ENCODE peak calls at places on chromosomes 5 and 9, in seven cellular contexts. One of them, this sample, is unnamed.

GRCh38 chr9:14179449-14179848 is 134.5 kb downstream of the NFIB start:
- DNase-seq in mesothelial cell of epicardium: no peak
- DNase-seq in skeletal muscle cell: no peak
- DNase-seq in mucosa of descending colon: no peak
- DNase-seq in HuH-7: no peak
- DNase-seq in left ventricle myocardium inferior: no peak
- DNase-seq in NCI-H446: no peak
- DNase-seq in this sample: peak; percentile 93

GRCh38 chr5:117473075-117473595 is 898.5 kb upstream of the SEMA6A start:
- DNase-seq in mesothelial cell of epicardium: no peak
- DNase-seq in skeletal muscle cell: no peak
- DNase-seq in mucosa of descending colon: no peak
- DNase-seq in HuH-7: no peak
- DNase-seq in left ventricle myocardium inferior: no peak
- DNase-seq in NCI-H446: peak; percentile 97
- DNase-seq in this sample: no peak

GRCh38 chr5:83586874-83587776 is 115.6 kb downstream of the VCAN start:
- DNase-seq in mesothelial cell of epicardium: no peak
- DNase-seq in skeletal muscle cell: peak; percentile 57
- DNase-seq in mucosa of descending colon: no peak
- DNase-seq in HuH-7: no peak
- DNase-seq in left ventricle myocardium inferior: no peak
- DNase-seq in NCI-H446: no peak
- DNase-seq in this sample: no peak

GRCh38 chr9:136947955-136948510 is 3.0 kb downstream of the C8G start:
- DNase-seq in mesothelial cell of epicardium: no peak
- DNase-seq in skeletal muscle cell: no peak
- DNase-seq in mucosa of descending colon: peak; percentile 74
- DNase-seq in HuH-7: peak; percentile 94
- DNase-seq in left ventricle myocardium inferior: peak; percentile 71
- DNase-seq in NCI-H446: no peak
- DNase-seq in this sample: peak; percentile 30

GRCh38 chr9:98168952-98169488 is 23.4 kb downstream of the CORO2A start:
- DNase-seq in mesothelial cell of epicardium: no peak
- DNase-seq in skeletal muscle cell: no peak
- DNase-seq in mucosa of descending colon: peak; percentile 76
- DNase-seq in HuH-7: no peak
- DNase-seq in left ventricle myocardium inferior: peak; percentile 57
- DNase-seq in NCI-H446: no peak
- DNase-seq in this sample: no peak

GRCh38 chr9:121814594-121814993 is 163.2 kb downstream of the DAB2IP start:
- DNase-seq in mesothelial cell of epicardium: no peak
- DNase-seq in skeletal muscle cell: no peak
- DNase-seq in mucosa of descending colon: no peak
- DNase-seq in HuH-7: no peak
- DNase-seq in left ventricle myocardium inferior: no peak
- DNase-seq in NCI-H446: no peak
- DNase-seq in this sample: no peak

GRCh38 chr9:112084334-112084733 is 90.8 kb downstream of the SUSD1 start:
- DNase-seq in mesothelial cell of epicardium: no peak
- DNase-seq in skeletal muscle cell: no peak
- DNase-seq in mucosa of descending colon: no peak
- DNase-seq in HuH-7: no peak
- DNase-seq in left ventricle myocardium inferior: no peak
- DNase-seq in NCI-H446: no peak
- DNase-seq in this sample: no peak

GRCh38 chr5:11904270-11904906 is at the start of gene CTNND2:
- DNase-seq in mesothelial cell of epicardium: peak; percentile 83
- DNase-seq in skeletal muscle cell: no peak
- DNase-seq in mucosa of descending colon: peak; percentile 48
- DNase-seq in HuH-7: peak; percentile 49
- DNase-seq in left ventricle myocardium inferior: no peak
- DNase-seq in NCI-H446: peak; percentile 99
- DNase-seq in this sample: peak; percentile 60

GRCh38 chr5:126492939-126493338 is 69.7 kb downstream of the GRAMD2B start:
- DNase-seq in mesothelial cell of epicardium: no peak
- DNase-seq in skeletal muscle cell: no peak
- DNase-seq in mucosa of descending colon: no peak
- DNase-seq in HuH-7: no peak
- DNase-seq in left ventricle myocardium inferior: no peak
- DNase-seq in NCI-H446: no peak
- DNase-seq in this sample: peak; percentile 19

GRCh38 chr9:36935768-36936497 is 98.1 kb downstream of the PAX5 start:
- DNase-seq in mesothelial cell of epicardium: no peak
- DNase-seq in skeletal muscle cell: no peak
- DNase-seq in mucosa of descending colon: no peak
- DNase-seq in HuH-7: no peak
- DNase-seq in left ventricle myocardium inferior: no peak
- DNase-seq in NCI-H446: no peak
- DNase-seq in this sample: no peak

GRCh38 chr5:169778622-169779596 is 141.8 kb downstream of the DOCK2 start:
- DNase-seq in mesothelial cell of epicardium: no peak
- DNase-seq in skeletal muscle cell: no peak
- DNase-seq in mucosa of descending colon: no peak
- DNase-seq in HuH-7: no peak
- DNase-seq in left ventricle myocardium inferior: no peak
- DNase-seq in NCI-H446: no peak
- DNase-seq in this sample: no peak

GRCh38 chr9:89608646-89609335 is 4.0 kb downstream of the GADD45G start:
- DNase-seq in mesothelial cell of epicardium: no peak
- DNase-seq in skeletal muscle cell: no peak
- DNase-seq in mucosa of descending colon: no peak
- DNase-seq in HuH-7: no peak
- DNase-seq in left ventricle myocardium inferior: no peak
- DNase-seq in NCI-H446: no peak
- DNase-seq in this sample: no peak

GRCh38 chr9:8852301-8852864 is 1052.8 kb upstream of the DMAC1 start:
- DNase-seq in mesothelial cell of epicardium: no peak
- DNase-seq in skeletal muscle cell: no peak
- DNase-seq in mucosa of descending colon: no peak
- DNase-seq in HuH-7: no peak
- DNase-seq in left ventricle myocardium inferior: no peak
- DNase-seq in NCI-H446: no peak
- DNase-seq in this sample: no peak

GRCh38 chr9:106921341-106921899 is 58.5 kb downstream of the ZNF462 start:
- DNase-seq in mesothelial cell of epicardium: peak; percentile 48
- DNase-seq in skeletal muscle cell: no peak
- DNase-seq in mucosa of descending colon: no peak
- DNase-seq in HuH-7: peak; percentile 72
- DNase-seq in left ventricle myocardium inferior: no peak
- DNase-seq in NCI-H446: peak; percentile 5
- DNase-seq in this sample: peak; percentile 61

GRCh38 chr5:143557061-143557818 is 153.8 kb upstream of the NR3C1 start:
- DNase-seq in mesothelial cell of epicardium: no peak
- DNase-seq in skeletal muscle cell: no peak
- DNase-seq in mucosa of descending colon: no peak
- DNase-seq in HuH-7: no peak
- DNase-seq in left ventricle myocardium inferior: no peak
- DNase-seq in NCI-H446: no peak
- DNase-seq in this sample: peak; percentile 86

GRCh38 chr5:172380992-172381643 is 73.2 kb downstream of the SH3PXD2B start:
- DNase-seq in mesothelial cell of epicardium: no peak
- DNase-seq in skeletal muscle cell: peak; percentile 30
- DNase-seq in mucosa of descending colon: peak; percentile 59
- DNase-seq in HuH-7: no peak
- DNase-seq in left ventricle myocardium inferior: peak; percentile 75
- DNase-seq in NCI-H446: peak; percentile 82
- DNase-seq in this sample: no peak

GRCh38 chr5:27778121-27778520 is 739.7 kb upstream of the CDH9 start:
- DNase-seq in mesothelial cell of epicardium: no peak
- DNase-seq in skeletal muscle cell: no peak
- DNase-seq in mucosa of descending colon: no peak
- DNase-seq in HuH-7: no peak
- DNase-seq in left ventricle myocardium inferior: no peak
- DNase-seq in NCI-H446: no peak
- DNase-seq in this sample: no peak

GRCh38 chr5:170523129-170523497 is 19.3 kb downstream of the KCNIP1 start:
- DNase-seq in mesothelial cell of epicardium: no peak
- DNase-seq in skeletal muscle cell: no peak
- DNase-seq in mucosa of descending colon: no peak
- DNase-seq in HuH-7: no peak
- DNase-seq in left ventricle myocardium inferior: no peak
- DNase-seq in NCI-H446: peak; percentile 75
- DNase-seq in this sample: no peak

GRCh38 chr9:81885586-81885985 is 42.6 kb upstream of the SPATA31D4 start:
- DNase-seq in mesothelial cell of epicardium: no peak
- DNase-seq in skeletal muscle cell: no peak
- DNase-seq in mucosa of descending colon: no peak
- DNase-seq in HuH-7: no peak
- DNase-seq in left ventricle myocardium inferior: no peak
- DNase-seq in NCI-H446: no peak
- DNase-seq in this sample: no peak

GRCh38 chr5:69046375-69046957 is 47.3 kb upstream of the SLC30A5 start:
- DNase-seq in mesothelial cell of epicardium: no peak
- DNase-seq in skeletal muscle cell: no peak
- DNase-seq in mucosa of descending colon: no peak
- DNase-seq in HuH-7: no peak
- DNase-seq in left ventricle myocardium inferior: no peak
- DNase-seq in NCI-H446: no peak
- DNase-seq in this sample: peak; percentile 22

GRCh38 chr5:141637266-141637692 is 482 bp downstream of the RELL2 start:
- DNase-seq in mesothelial cell of epicardium: peak; percentile 46
- DNase-seq in skeletal muscle cell: no peak
- DNase-seq in mucosa of descending colon: peak; percentile 80
- DNase-seq in HuH-7: peak; percentile 44
- DNase-seq in left ventricle myocardium inferior: no peak
- DNase-seq in NCI-H446: no peak
- DNase-seq in this sample: peak; percentile 44

GRCh38 chr5:157366741-157367684 is 93.0 kb upstream of the NIPAL4 start:
- DNase-seq in mesothelial cell of epicardium: no peak
- DNase-seq in skeletal muscle cell: peak; percentile 67
- DNase-seq in mucosa of descending colon: no peak
- DNase-seq in HuH-7: peak; percentile 30
- DNase-seq in left ventricle myocardium inferior: no peak
- DNase-seq in NCI-H446: no peak
- DNase-seq in this sample: no peak

GRCh38 chr5:58703925-58704324 is 121.0 kb downstream of the RAB3C start:
- DNase-seq in mesothelial cell of epicardium: no peak
- DNase-seq in skeletal muscle cell: no peak
- DNase-seq in mucosa of descending colon: no peak
- DNase-seq in HuH-7: no peak
- DNase-seq in left ventricle myocardium inferior: no peak
- DNase-seq in NCI-H446: no peak
- DNase-seq in this sample: no peak

GRCh38 chr5:1815881-1816292 is 14.7 kb downstream of the NDUFS6 start:
- DNase-seq in mesothelial cell of epicardium: no peak
- DNase-seq in skeletal muscle cell: no peak
- DNase-seq in mucosa of descending colon: no peak
- DNase-seq in HuH-7: no peak
- DNase-seq in left ventricle myocardium inferior: no peak
- DNase-seq in NCI-H446: no peak
- DNase-seq in this sample: no peak

GRCh38 chr9:133569109-133569785 is 34.7 kb downstream of the ADAMTSL2 start:
- DNase-seq in mesothelial cell of epicardium: no peak
- DNase-seq in skeletal muscle cell: no peak
- DNase-seq in mucosa of descending colon: no peak
- DNase-seq in HuH-7: no peak
- DNase-seq in left ventricle myocardium inferior: no peak
- DNase-seq in NCI-H446: no peak
- DNase-seq in this sample: no peak

GRCh38 chr5:142825378-142826089 is 55.4 kb downstream of the ARHGAP26 start:
- DNase-seq in mesothelial cell of epicardium: no peak
- DNase-seq in skeletal muscle cell: no peak
- DNase-seq in mucosa of descending colon: peak; percentile 70
- DNase-seq in HuH-7: no peak
- DNase-seq in left ventricle myocardium inferior: no peak
- DNase-seq in NCI-H446: no peak
- DNase-seq in this sample: no peak

GRCh38 chr5:124277767-124278536 is 468.5 kb downstream of the ZNF608 start:
- DNase-seq in mesothelial cell of epicardium: no peak
- DNase-seq in skeletal muscle cell: no peak
- DNase-seq in mucosa of descending colon: no peak
- DNase-seq in HuH-7: no peak
- DNase-seq in left ventricle myocardium inferior: no peak
- DNase-seq in NCI-H446: no peak
- DNase-seq in this sample: no peak